ENCODE peak calls at places on chromosomes 7 and 10, in nine cellular contexts. J is ovary, G is aorta, O is right atrium auricular region, U is neural progenitor cell, Q is upper lobe of right lung, V is psoas muscle, T is cardiac muscle cell, N is fibroblast of lung. A is an unnamed sample. For H3K9me3, the result is how much of the 10 kb centered on the place peaks cover.

GRCh38 chr10:71536332-71536731 is 139.6 kb downstream of the CDH23 start:
- DNase-seq in J (no peak), G (no peak), O (no peak), U (no peak), Q (no peak), V (no peak), T (no peak), N (no peak), A (no peak)

GRCh38 chr7:140681766-140682165 is 9.0 kb downstream of the ADCK2 start:
- DNase-seq in J (no peak), G (no peak), O (no peak), U (no peak), Q (no peak), V (no peak), T (no peak), N (no peak), A (no peak)

GRCh38 chr7:55520426-55521140 is 51.7 kb downstream of the VOPP1 start:
- DNase-seq in J (no peak), G (no peak), O (no peak), U (no peak), Q (no peak), V (no peak), T (no peak), N (no peak), A (no peak)

GRCh38 chr7:371119-371778 is 81.3 kb downstream of the FOXL3 start:
- DNase-seq in J (peak), G (peak), O (no peak), U (no peak), Q (no peak), V (no peak), T (no peak), N (no peak), A (no peak)

GRCh38 chr10:15072358-15072757 is 16.2 kb downstream of the ACBD7 start:
- DNase-seq in J (no peak), G (no peak), O (no peak), U (no peak), Q (no peak), V (no peak), T (no peak), N (no peak), A (no peak)

GRCh38 chr7:25215694-25216335 is 12.5 kb downstream of the NPVF start:
- DNase-seq in J (no peak), G (no peak), O (no peak), U (no peak), Q (no peak), V (no peak), T (no peak), N (no peak), A (no peak)

GRCh38 chr7:141992688-141993087 is 3.0 kb upstream of the MGAM start:
- DNase-seq in J (no peak), G (no peak), O (no peak), U (no peak), Q (no peak), V (no peak), T (no peak), N (no peak), A (no peak)

GRCh38 chr10:45558406-45558805 is 114.2 kb downstream of the ZFAND4 start:
- DNase-seq in J (no peak), G (no peak), O (no peak), U (no peak), Q (no peak), V (no peak), T (no peak), N (no peak), A (no peak)

GRCh38 chr7:127514499-127514898 is 70.9 kb downstream of the GCC1 start:
- DNase-seq in J (no peak), G (no peak), O (no peak), U (peak), Q (no peak), V (no peak), T (peak), N (peak), A (peak)

GRCh38 chr10:8449909-8450308 is 395.4 kb downstream of the GATA3 start:
- DNase-seq in J (no peak), G (no peak), O (no peak), U (no peak), Q (no peak), V (no peak), T (no peak), N (no peak), A (no peak)

GRCh38 chr10:70652761-70653657 is 19.3 kb upstream of the ADAMTS14 start:
- DNase-seq in J (no peak), G (peak), O (peak), U (no peak), Q (no peak), V (peak), T (peak), N (peak), A (no peak)

GRCh38 chr7:67878808-67879207 is 882.2 kb downstream of the TYW1 start:
- DNase-seq in J (no peak), G (no peak), O (no peak), U (no peak), Q (no peak), V (no peak), T (no peak), N (no peak), A (no peak)

GRCh38 chr10:11146402-11147171 is 128.9 kb downstream of the CELF2 start:
- DNase-seq in J (no peak), G (no peak), O (no peak), U (no peak), Q (no peak), V (no peak), T (no peak), N (no peak), A (no peak)

GRCh38 chr7:99248391-99249067 is 24.1 kb upstream of the MYH16 start:
- DNase-seq in J (no peak), G (no peak), O (no peak), U (no peak), Q (no peak), V (no peak), T (no peak), N (no peak), A (no peak)

GRCh38 chr7:104230606-104231005 is 22.8 kb upstream of the ORC5 start:
- DNase-seq in J (no peak), G (no peak), O (no peak), U (no peak), Q (no peak), V (no peak), T (peak), N (peak), A (no peak)

GRCh38 chr10:13859979-13860619 is 273.3 kb downstream of the PRPF18 start:
- DNase-seq in J (no peak), G (no peak), O (no peak), U (no peak), Q (no peak), V (no peak), T (no peak), N (no peak), A (no peak)

GRCh38 chr7:155570171-155570958 is 24.0 kb upstream of the CNPY1 start:
- DNase-seq in J (no peak), G (peak), O (no peak), U (no peak), Q (no peak), V (no peak), T (no peak), N (no peak), A (no peak)

GRCh38 chr7:69036301-69036700 is 562.0 kb upstream of the AUTS2 start:
- DNase-seq in J (no peak), G (no peak), O (no peak), U (no peak), Q (no peak), V (no peak), T (no peak), N (no peak), A (no peak)

GRCh38 chr10:11260136-11260535 is 242.5 kb downstream of the CELF2 start:
- DNase-seq in J (no peak), G (no peak), O (no peak), U (no peak), Q (no peak), V (no peak), T (peak), N (no peak), A (no peak)

GRCh38 chr7:150939052-150939810 is 38.9 kb downstream of the KCNH2 start:
- DNase-seq in J (no peak), G (no peak), O (no peak), U (no peak), Q (no peak), V (no peak), T (no peak), N (no peak), A (no peak)

GRCh38 chr10:92162541-92162940 is 128.3 kb downstream of the CPEB3 start:
- DNase-seq in J (no peak), G (no peak), O (no peak), U (no peak), Q (no peak), V (no peak), T (no peak), N (no peak), A (no peak)

GRCh38 chr10:92691042-92691590 is 1.4 kb downstream of the HHEX start:
- DNase-seq in J (no peak), G (peak), O (no peak), U (peak), Q (no peak), V (no peak), T (no peak), N (no peak), A (peak)

GRCh38 chr10:113557389-113558321 is 4.8 kb downstream of the HABP2 start:
- DNase-seq in J (peak), G (no peak), O (no peak), U (peak), Q (no peak), V (no peak), T (no peak), N (peak), A (no peak)

GRCh38 chr7:134613623-134614347 is 32.9 kb upstream of the BPGM start:
- DNase-seq in J (no peak), G (peak), O (no peak), U (no peak), Q (no peak), V (no peak), T (no peak), N (peak), A (no peak)

GRCh38 chr7:140229101-140229525 is 52.3 kb upstream of the KDM7A start:
- DNase-seq in J (no peak), G (no peak), O (no peak), U (no peak), Q (no peak), V (no peak), T (no peak), N (no peak), A (no peak)

GRCh38 chr10:71963351-71963755 is 842 bp upstream of the CHST3 start:
- DNase-seq in J (no peak), G (peak), O (peak), U (no peak), Q (no peak), V (peak), T (no peak), N (no peak), A (no peak)

GRCh38 chr10:37489658-37490003 is 364.2 kb downstream of the ANKRD30A start:
- DNase-seq in J (no peak), G (no peak), O (no peak), U (no peak), Q (no peak), V (no peak), T (no peak), N (no peak), A (no peak)

GRCh38 chr7:93228302-93228701 is 2.0 kb upstream of the HEPACAM2 start:
- DNase-seq in J (no peak), G (no peak), O (no peak), U (peak), Q (no peak), V (no peak), T (peak), N (peak), A (peak)

GRCh38 chr10:50392966-50393718 is 141.8 kb upstream of the ASAH2 start:
- DNase-seq in J (no peak), G (no peak), O (no peak), U (no peak), Q (no peak), V (no peak), T (no peak), N (no peak), A (no peak)

GRCh38 chr10:121608669-121609190 is 10.5 kb upstream of the FGFR2 start:
- DNase-seq in J (peak), G (no peak), O (no peak), U (peak), Q (peak), V (peak), T (peak), N (no peak), A (peak)

GRCh38 chr7:131188367-131189339 is 139.0 kb upstream of the MKLN1 start:
- DNase-seq in J (no peak), G (peak), O (no peak), U (no peak), Q (no peak), V (peak), T (no peak), N (peak), A (no peak)

GRCh38 chr10:110803830-110804338 is 67.8 kb upstream of the PDCD4 start:
- DNase-seq in J (peak), G (peak), O (no peak), U (peak), Q (no peak), V (peak), T (peak), N (peak), A (peak)

GRCh38 chr10:87818505-87819273 is 663 bp upstream of the ATAD1 start:
- DNase-seq in J (peak), G (peak), O (no peak), U (peak), Q (peak), V (no peak), T (peak), N (peak), A (peak)

GRCh38 chr10:61097026-61097425 is 153.0 kb upstream of the RHOBTB1 start:
- DNase-seq in J (no peak), G (no peak), O (no peak), U (no peak), Q (no peak), V (no peak), T (no peak), N (no peak), A (no peak)

GRCh38 chr7:73436031-73436929 is 2.7 kb downstream of the FZD9 start:
- DNase-seq in J (no peak), G (no peak), O (no peak), U (no peak), Q (no peak), V (no peak), T (no peak), N (no peak), A (no peak)

GRCh38 chr10:42697926-42698325 is 59.6 kb upstream of the ZNF33B start:
- DNase-seq in J (no peak), G (no peak), O (no peak), U (no peak), Q (no peak), V (no peak), T (no peak), N (no peak), A (no peak)

GRCh38 chr7:27187702-27188665 is 3.0 kb upstream of the HOXA11 start:
- DNase-seq in J (no peak), G (peak), O (no peak), U (no peak), Q (peak), V (no peak), T (no peak), N (no peak), A (peak)
- H3K4me3 ChIP-seq in J (peak), G (no peak), O (peak), U (no peak), Q (peak), V (peak), T (peak), N (no peak), A (peak)

GRCh38 chr10:109328001-109328400 is 595.3 kb downstream of the XPNPEP1 start:
- DNase-seq in J (no peak), G (no peak), O (no peak), U (no peak), Q (no peak), V (no peak), T (no peak), N (no peak), A (no peak)

GRCh38 chr10:109327266-109327665 is 596.0 kb downstream of the XPNPEP1 start:
- DNase-seq in J (no peak), G (no peak), O (no peak), U (no peak), Q (no peak), V (no peak), T (no peak), N (no peak), A (no peak)

DNA sequence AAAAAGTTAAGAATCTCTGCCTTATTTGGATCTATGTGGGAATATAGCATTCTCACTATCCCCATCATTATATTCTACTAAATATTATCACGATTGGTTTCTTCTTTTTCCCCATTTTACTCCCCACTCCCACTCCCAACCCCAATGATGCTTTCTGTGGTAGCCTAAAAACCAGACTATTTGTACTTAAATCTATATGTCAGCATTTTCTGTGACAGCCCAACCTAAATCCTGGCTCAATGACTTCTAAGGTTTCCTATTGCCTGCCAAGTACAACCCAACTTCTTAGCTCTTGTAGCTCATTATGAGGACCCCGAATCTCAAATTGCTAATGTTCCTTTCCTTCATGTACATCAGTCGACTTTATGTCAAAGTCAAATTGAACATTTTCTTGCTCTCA is 598.6 kb downstream of the XPNPEP1 start:
- DNase-seq in J (no peak), G (no peak), O (no peak), U (no peak), Q (no peak), V (no peak), T (no peak), N (no peak), A (no peak)
- H3K9me3 ChIP-seq in J (under half), G (under half), O (under half), U (under half), Q (under half), V (under half), T (under half), N (under half), A (under half)

DNA sequence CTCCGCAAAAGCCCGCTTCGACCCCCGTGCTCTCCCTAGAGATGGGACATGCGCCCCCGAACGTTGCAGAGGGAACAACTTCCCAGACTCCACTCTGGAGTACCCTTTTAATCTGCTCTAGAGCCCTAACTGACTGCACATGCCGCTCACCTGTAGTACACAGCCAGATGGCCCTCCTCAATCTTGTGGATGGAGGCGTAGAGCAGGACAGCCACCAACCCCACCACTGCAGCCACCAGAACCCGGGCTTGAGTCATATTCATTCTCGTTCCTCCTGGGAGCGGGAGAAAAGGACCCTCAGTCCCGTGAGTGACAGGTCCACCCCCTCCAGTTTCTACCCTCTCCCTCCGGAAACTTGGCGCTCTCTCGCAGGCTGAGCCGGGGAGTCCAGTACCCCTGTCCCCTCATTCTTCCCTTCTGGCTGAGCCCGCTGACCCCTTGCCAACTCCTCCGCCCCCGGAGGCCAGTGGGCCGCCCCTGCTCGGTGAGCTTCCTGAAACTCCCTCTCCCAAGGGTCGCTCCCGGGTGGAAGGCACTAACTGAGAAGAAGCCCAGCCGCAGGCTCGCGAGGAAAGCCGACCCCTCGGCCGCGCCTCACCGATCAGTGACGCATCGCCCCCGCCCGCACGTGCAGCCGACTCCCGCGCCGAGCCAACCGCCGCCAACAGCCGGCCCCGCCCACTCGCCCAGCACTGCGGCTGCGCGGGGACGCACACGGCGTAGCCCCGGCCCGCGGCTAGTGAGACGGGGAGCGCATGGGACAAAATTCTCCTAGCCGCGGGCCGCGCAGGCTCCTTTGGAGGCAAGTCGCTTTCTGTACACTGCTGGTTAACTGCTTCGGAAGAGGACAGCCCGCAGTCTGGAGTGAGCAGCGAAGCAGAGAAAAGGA is at the start of gene ERLIN1:
- DNase-seq in J (peak), G (peak), O (peak), U (peak), Q (peak), V (peak), T (peak), N (peak), A (peak)
- H3K4me3 ChIP-seq in J (peak), G (peak), O (peak), U (peak), Q (peak), V (peak), T (peak), N (peak), A (peak)

DNA sequence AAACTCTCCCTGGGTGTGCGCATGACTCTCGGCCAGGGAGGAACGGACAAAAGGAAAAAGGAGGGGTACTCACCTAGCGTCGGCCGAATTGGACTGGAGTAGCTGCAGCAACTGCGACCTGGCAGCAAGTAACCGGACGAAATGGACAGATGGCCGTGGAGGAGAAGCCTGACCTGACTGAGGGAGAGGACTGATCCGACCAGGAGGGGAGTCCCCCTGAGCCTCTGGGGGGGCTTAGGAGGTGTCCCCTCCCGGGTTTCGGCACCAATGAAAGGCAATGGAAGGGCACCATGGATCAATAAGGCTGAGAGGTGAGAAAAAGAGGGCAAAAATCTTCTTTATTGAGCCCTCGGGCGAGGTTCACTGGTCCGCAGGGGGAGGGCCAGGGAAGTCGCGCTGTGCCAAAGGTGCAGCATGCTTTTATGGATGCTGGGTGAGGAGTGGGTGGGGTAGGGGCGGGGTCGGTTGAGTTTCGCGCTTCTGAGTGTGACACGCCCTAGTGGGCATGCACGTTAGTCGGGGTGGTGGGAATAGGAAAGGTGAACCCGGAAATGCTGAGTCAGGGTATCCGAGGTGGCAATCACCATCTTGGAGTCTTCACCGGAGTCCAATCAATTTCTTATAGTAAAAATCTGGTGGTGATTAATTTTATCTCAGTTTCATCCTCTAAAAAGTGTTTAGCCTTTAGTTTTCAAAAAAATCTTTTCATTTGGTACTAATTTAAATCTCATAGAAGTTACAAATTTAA is 638.5 kb upstream of the DPP6 start:
- DNase-seq in J (no peak), G (no peak), O (no peak), U (no peak), Q (no peak), V (no peak), T (no peak), N (no peak), A (no peak)
- H3K9me3 ChIP-seq in J (under half), G (under half), O (under half), U (under half), Q (under half), V (under half), T (under half), N (under half), A (under half)

DNA sequence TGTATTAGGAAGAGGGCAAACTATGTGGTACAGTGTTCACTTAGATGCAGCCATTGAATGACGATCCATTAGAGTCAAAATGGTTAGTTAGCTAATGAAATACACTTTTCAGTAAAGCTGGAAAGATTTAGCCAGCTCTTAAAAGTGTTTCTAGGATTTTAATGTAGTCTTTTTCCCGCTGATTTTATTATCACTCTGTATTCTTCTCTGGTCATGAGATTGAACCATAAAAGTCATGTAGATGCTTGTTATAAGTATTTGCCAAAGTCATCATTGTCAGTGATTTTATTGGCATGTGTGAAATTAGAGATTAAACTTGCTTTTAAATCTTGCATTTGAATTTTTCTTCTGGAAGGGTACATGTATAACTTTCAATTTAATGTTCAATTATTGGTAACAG is 93.8 kb downstream of the ADK start:
- DNase-seq in J (no peak), G (no peak), O (no peak), U (no peak), Q (no peak), V (no peak), T (no peak), N (no peak), A (no peak)
- H3K4me3 ChIP-seq in J (no peak), G (no peak), O (no peak), U (no peak), Q (no peak), V (no peak), T (no peak), N (no peak), A (no peak)

A was measured in HAP-1.